ENCODE peak calls at places on chromosomes 2 and 18, in seven cellular contexts. C is naive thymus-derived CD8-positive, alpha-beta T cell; U is SW480; P is T-helper 17 cell; N is activated CD8-positive, alpha-beta memory T cell treated with anti-CD3 and anti-CD28 coated beads, Interleukin-2, amount 50 U/mL, for 4 hours; F is heart left ventricle; B is cardiac fibroblast. J is an unnamed sample.

GRCh38 chr18:23377669-23378469 is 75.2 kb upstream of the RIOK3 start:
- DNase-seq in B (peak), U (peak), F (no peak), N (no peak), C (no peak), P (no peak), J (no peak)

GRCh38 chr2:189014426-189015138 is 40.4 kb downstream of the COL3A1 start:
- DNase-seq in N (no peak), U (no peak), B (peak), C (no peak), P (no peak), F (no peak), J (no peak)

GRCh38 chr2:173545364-173545734 is 190.7 kb downstream of the CDCA7 start:
- DNase-seq in B (no peak), N (no peak), F (no peak), P (no peak), U (no peak), C (no peak), J (no peak)

GRCh38 chr2:144376475-144376874 is 143.4 kb downstream of the ZEB2 start:
- DNase-seq in U (no peak), B (no peak), P (no peak), N (no peak), C (no peak), F (no peak), J (no peak)

GRCh38 chr18:12305211-12305610 is 2.8 kb upstream of the TUBB6 start:
- DNase-seq in P (no peak), U (no peak), B (no peak), C (no peak), N (no peak), F (no peak), J (no peak)

GRCh38 chr2:190842606-190843104 is 38.0 kb upstream of the GLS start:
- DNase-seq in C (no peak), U (no peak), B (no peak), N (no peak), P (no peak), F (no peak), J (no peak)

GRCh38 chr2:136407952-136408318 is 290.0 kb upstream of the CXCR4 start:
- DNase-seq in U (no peak), F (no peak), B (no peak), C (no peak), P (no peak), N (no peak), J (no peak)

GRCh38 chr2:68127358-68128242 is 30.1 kb upstream of the PNO1 start:
- DNase-seq in B (no peak), P (no peak), U (no peak), N (no peak), C (no peak), F (no peak), J (no peak)

GRCh38 chr2:199307461-199307860 is 150.3 kb downstream of the SATB2 start:
- DNase-seq in P (no peak), C (no peak), F (no peak), U (no peak), N (no peak), B (no peak), J (no peak)

GRCh38 chr2:102660070-102660469 is 40.7 kb downstream of the SLC9A2 start:
- DNase-seq in C (no peak), F (no peak), U (no peak), B (no peak), P (no peak), N (no peak), J (no peak)

GRCh38 chr2:213219816-213220215 is 64.4 kb upstream of the SPAG16 start:
- DNase-seq in P (no peak), C (no peak), F (no peak), N (no peak), B (no peak), U (no peak), J (no peak)

GRCh38 chr2:159149786-159150185 is 136.7 kb downstream of the WDSUB1 start:
- DNase-seq in U (no peak), P (no peak), B (no peak), N (no peak), F (no peak), C (no peak), J (no peak)

GRCh38 chr18:24208270-24209035 is 69.6 kb downstream of the CABYR start:
- DNase-seq in P (no peak), C (no peak), B (peak), F (no peak), U (peak), N (no peak), J (no peak)

GRCh38 chr2:73536133-73536532 is 106.1 kb downstream of the NAT8 start:
- DNase-seq in P (no peak), C (no peak), U (no peak), F (no peak), B (no peak), N (no peak), J (no peak)

GRCh38 chr2:177078843-177079242 is 133.8 kb upstream of the HNRNPA3 start:
- DNase-seq in N (no peak), P (no peak), U (no peak), B (no peak), C (no peak), F (no peak), J (no peak)

GRCh38 chr2:140011287-140011686 is 1231.1 kb upstream of the NXPH2 start:
- DNase-seq in C (no peak), F (no peak), N (no peak), B (no peak), U (no peak), P (no peak), J (no peak)

GRCh38 chr2:206713770-206714169 is 4.4 kb downstream of the DYTN start:
- DNase-seq in U (no peak), F (no peak), B (no peak), C (no peak), N (no peak), P (no peak), J (no peak)

GRCh38 chr18:5196253-5197031 is 615 bp downstream of the AKAIN1 start:
- DNase-seq in B (no peak), N (no peak), F (no peak), U (no peak), C (no peak), P (no peak), J (no peak)

GRCh38 chr2:74002515-74003391 is 18.0 kb downstream of the TET3 start:
- DNase-seq in C (peak), B (peak), F (peak), N (peak), U (peak), P (peak), J (peak)

GRCh38 chr2:231200805-231201474 is 2.5 kb downstream of the ARMC9 start:
- DNase-seq in P (no peak), C (no peak), N (no peak), F (no peak), U (no peak), B (peak), J (no peak)

GRCh38 chr2:200708951-200709350 is 102.8 kb upstream of the BZW1 start:
- DNase-seq in U (peak), P (no peak), B (no peak), C (no peak), F (no peak), N (no peak), J (no peak)

GRCh38 chr2:31270136-31270535 is 36.2 kb downstream of the EHD3 start:
- DNase-seq in B (no peak), P (no peak), U (no peak), N (no peak), C (no peak), F (no peak), J (no peak)

GRCh38 chr2:160492401-160493226 is 993 bp downstream of the RBMS1 start:
- DNase-seq in U (peak), N (peak), P (peak), F (peak), C (peak), B (peak), J (peak)

GRCh38 chr2:216195565-216195978 is 86.4 kb downstream of the XRCC5 start:
- DNase-seq in B (peak), U (no peak), F (no peak), P (no peak), N (no peak), C (no peak), J (no peak)

GRCh38 chr2:233450854-233451575 is 96.7 kb downstream of the DGKD start:
- DNase-seq in P (no peak), B (no peak), C (no peak), F (no peak), N (no peak), U (no peak), J (no peak)

GRCh38 chr2:70010222-70011111 is 49.0 kb upstream of the ASPRV1 start:
- DNase-seq in F (no peak), N (no peak), C (no peak), U (peak), P (no peak), B (peak), J (no peak)

J was measured in CD4-positive, alpha-beta T cell.